ENCODE peak calls at places on chromosome 7, in ten cellular contexts. One of them, this sample, is unnamed.

GRCh38 chr7:158606671-158607424 is 19.2 kb upstream of the PTPRN2 start:
- DNase-seq in non-pigmented ciliary epithelial cell: no peak
- DNase-seq in lower leg skin: no peak
- DNase-seq in spleen: no peak
- DNase-seq in iris pigment epithelial cell: no peak
- DNase-seq in hypothalamus: no peak
- DNase-seq in psoas muscle: no peak
- DNase-seq in HCT116: no peak
- DNase-seq in Right ventricle myocardium inferior: no peak
- DNase-seq in SHP77 treated with DMSO at 0.1 percent for 48 hours: no peak
- DNase-seq in this sample: no peak

GRCh38 chr7:16727736-16728135 is 25.8 kb upstream of the TSPAN13 start:
- DNase-seq in non-pigmented ciliary epithelial cell: no peak
- DNase-seq in iris pigment epithelial cell: peak
- DNase-seq in Right ventricle myocardium inferior: no peak
- DNase-seq in HCT116: no peak
- DNase-seq in psoas muscle: no peak
- DNase-seq in SHP77 treated with DMSO at 0.1 percent for 48 hours: no peak
- DNase-seq in lower leg skin: no peak
- DNase-seq in spleen: no peak
- DNase-seq in hypothalamus: no peak
- DNase-seq in this sample: no peak

GRCh38 chr7:26705567-26705966 is 158.8 kb downstream of the SKAP2 start:
- DNase-seq in spleen: no peak
- DNase-seq in hypothalamus: no peak
- DNase-seq in psoas muscle: no peak
- DNase-seq in lower leg skin: no peak
- DNase-seq in iris pigment epithelial cell: peak
- DNase-seq in HCT116: no peak
- DNase-seq in non-pigmented ciliary epithelial cell: peak
- DNase-seq in Right ventricle myocardium inferior: no peak
- DNase-seq in SHP77 treated with DMSO at 0.1 percent for 48 hours: peak
- DNase-seq in this sample: no peak

GRCh38 chr7:15508258-15508657 is 53.6 kb downstream of the AGMO start:
- DNase-seq in SHP77 treated with DMSO at 0.1 percent for 48 hours: no peak
- DNase-seq in lower leg skin: no peak
- DNase-seq in Right ventricle myocardium inferior: no peak
- DNase-seq in non-pigmented ciliary epithelial cell: peak
- DNase-seq in psoas muscle: no peak
- DNase-seq in spleen: no peak
- DNase-seq in hypothalamus: no peak
- DNase-seq in HCT116: no peak
- DNase-seq in iris pigment epithelial cell: peak
- DNase-seq in this sample: no peak

GRCh38 chr7:29337628-29338116 is 143.1 kb downstream of the CHN2 start:
- DNase-seq in lower leg skin: no peak
- DNase-seq in psoas muscle: no peak
- DNase-seq in SHP77 treated with DMSO at 0.1 percent for 48 hours: no peak
- DNase-seq in Right ventricle myocardium inferior: no peak
- DNase-seq in hypothalamus: no peak
- DNase-seq in iris pigment epithelial cell: no peak
- DNase-seq in HCT116: no peak
- DNase-seq in non-pigmented ciliary epithelial cell: no peak
- DNase-seq in spleen: no peak
- DNase-seq in this sample: no peak

GRCh38 chr7:71221049-71221448 is 89.1 kb downstream of the GALNT17 start:
- DNase-seq in non-pigmented ciliary epithelial cell: no peak
- DNase-seq in lower leg skin: no peak
- DNase-seq in hypothalamus: no peak
- DNase-seq in Right ventricle myocardium inferior: no peak
- DNase-seq in SHP77 treated with DMSO at 0.1 percent for 48 hours: no peak
- DNase-seq in iris pigment epithelial cell: no peak
- DNase-seq in HCT116: no peak
- DNase-seq in psoas muscle: no peak
- DNase-seq in spleen: no peak
- DNase-seq in this sample: no peak

GRCh38 chr7:70696139-70696782 is 435.7 kb upstream of the GALNT17 start:
- DNase-seq in lower leg skin: no peak
- DNase-seq in HCT116: no peak
- DNase-seq in SHP77 treated with DMSO at 0.1 percent for 48 hours: no peak
- DNase-seq in non-pigmented ciliary epithelial cell: no peak
- DNase-seq in spleen: no peak
- DNase-seq in iris pigment epithelial cell: peak
- DNase-seq in psoas muscle: no peak
- DNase-seq in hypothalamus: no peak
- DNase-seq in Right ventricle myocardium inferior: no peak
- DNase-seq in this sample: no peak

GRCh38 chr7:139431459-139431858 is 52.0 kb downstream of the KLRG2 start:
- DNase-seq in spleen: no peak
- DNase-seq in Right ventricle myocardium inferior: no peak
- DNase-seq in hypothalamus: no peak
- DNase-seq in non-pigmented ciliary epithelial cell: no peak
- DNase-seq in lower leg skin: no peak
- DNase-seq in psoas muscle: no peak
- DNase-seq in SHP77 treated with DMSO at 0.1 percent for 48 hours: no peak
- DNase-seq in HCT116: no peak
- DNase-seq in iris pigment epithelial cell: peak
- DNase-seq in this sample: no peak

GRCh38 chr7:13031481-13031880 is 344.0 kb downstream of the ARL4A start:
- DNase-seq in SHP77 treated with DMSO at 0.1 percent for 48 hours: no peak
- DNase-seq in iris pigment epithelial cell: peak
- DNase-seq in spleen: no peak
- DNase-seq in HCT116: no peak
- DNase-seq in Right ventricle myocardium inferior: no peak
- DNase-seq in lower leg skin: no peak
- DNase-seq in non-pigmented ciliary epithelial cell: no peak
- DNase-seq in hypothalamus: no peak
- DNase-seq in psoas muscle: no peak
- DNase-seq in this sample: no peak

GRCh38 chr7:7178081-7178480 is 4.3 kb upstream of the C1GALT1 start:
- DNase-seq in hypothalamus: no peak
- DNase-seq in HCT116: no peak
- DNase-seq in lower leg skin: no peak
- DNase-seq in SHP77 treated with DMSO at 0.1 percent for 48 hours: no peak
- DNase-seq in Right ventricle myocardium inferior: no peak
- DNase-seq in iris pigment epithelial cell: no peak
- DNase-seq in non-pigmented ciliary epithelial cell: no peak
- DNase-seq in spleen: no peak
- DNase-seq in psoas muscle: no peak
- DNase-seq in this sample: no peak

GRCh38 chr7:99679400-99680191 is at the start of gene CYP3A5:
- DNase-seq in psoas muscle: peak
- DNase-seq in spleen: no peak
- DNase-seq in SHP77 treated with DMSO at 0.1 percent for 48 hours: no peak
- DNase-seq in non-pigmented ciliary epithelial cell: no peak
- DNase-seq in iris pigment epithelial cell: no peak
- DNase-seq in Right ventricle myocardium inferior: no peak
- DNase-seq in lower leg skin: peak
- DNase-seq in HCT116: peak
- DNase-seq in hypothalamus: no peak
- DNase-seq in this sample: no peak

GRCh38 chr7:55043691-55044090 is 24.9 kb downstream of the EGFR start:
- DNase-seq in Right ventricle myocardium inferior: no peak
- DNase-seq in non-pigmented ciliary epithelial cell: no peak
- DNase-seq in hypothalamus: no peak
- DNase-seq in HCT116: no peak
- DNase-seq in spleen: no peak
- DNase-seq in SHP77 treated with DMSO at 0.1 percent for 48 hours: no peak
- DNase-seq in iris pigment epithelial cell: no peak
- DNase-seq in lower leg skin: no peak
- DNase-seq in psoas muscle: no peak
- DNase-seq in this sample: no peak

GRCh38 chr7:909358-910329 is 33.3 kb downstream of the GET4 start:
- DNase-seq in non-pigmented ciliary epithelial cell: no peak
- DNase-seq in iris pigment epithelial cell: peak
- DNase-seq in psoas muscle: peak
- DNase-seq in Right ventricle myocardium inferior: peak
- DNase-seq in SHP77 treated with DMSO at 0.1 percent for 48 hours: no peak
- DNase-seq in lower leg skin: peak
- DNase-seq in spleen: peak
- DNase-seq in HCT116: no peak
- DNase-seq in hypothalamus: no peak
- DNase-seq in this sample: no peak

GRCh38 chr7:100485514-100485913 is 1.8 kb downstream of the NYAP1 start:
- DNase-seq in non-pigmented ciliary epithelial cell: no peak
- DNase-seq in spleen: no peak
- DNase-seq in psoas muscle: no peak
- DNase-seq in hypothalamus: no peak
- DNase-seq in HCT116: no peak
- DNase-seq in SHP77 treated with DMSO at 0.1 percent for 48 hours: no peak
- DNase-seq in Right ventricle myocardium inferior: peak
- DNase-seq in lower leg skin: no peak
- DNase-seq in iris pigment epithelial cell: no peak
- DNase-seq in this sample: no peak

GRCh38 chr7:98771519-98772241 is 98.1 kb downstream of the TMEM130 start:
- DNase-seq in Right ventricle myocardium inferior: no peak
- DNase-seq in iris pigment epithelial cell: peak
- DNase-seq in hypothalamus: no peak
- DNase-seq in spleen: no peak
- DNase-seq in psoas muscle: no peak
- DNase-seq in lower leg skin: no peak
- DNase-seq in SHP77 treated with DMSO at 0.1 percent for 48 hours: no peak
- DNase-seq in non-pigmented ciliary epithelial cell: peak
- DNase-seq in HCT116: no peak
- DNase-seq in this sample: no peak

GRCh38 chr7:98913612-98914011 is 35.3 kb downstream of the TRRAP start:
- DNase-seq in lower leg skin: no peak
- DNase-seq in HCT116: no peak
- DNase-seq in hypothalamus: no peak
- DNase-seq in non-pigmented ciliary epithelial cell: peak
- DNase-seq in SHP77 treated with DMSO at 0.1 percent for 48 hours: no peak
- DNase-seq in psoas muscle: no peak
- DNase-seq in Right ventricle myocardium inferior: no peak
- DNase-seq in iris pigment epithelial cell: peak
- DNase-seq in spleen: no peak
- DNase-seq in this sample: no peak

GRCh38 chr7:78489851-78490250 is 691.3 kb downstream of the PHTF2 start:
- DNase-seq in psoas muscle: no peak
- DNase-seq in Right ventricle myocardium inferior: no peak
- DNase-seq in spleen: no peak
- DNase-seq in iris pigment epithelial cell: no peak
- DNase-seq in non-pigmented ciliary epithelial cell: no peak
- DNase-seq in SHP77 treated with DMSO at 0.1 percent for 48 hours: no peak
- DNase-seq in HCT116: no peak
- DNase-seq in lower leg skin: no peak
- DNase-seq in hypothalamus: no peak
- DNase-seq in this sample: no peak

GRCh38 chr7:41333506-41333905 is 369.4 kb downstream of the INHBA start:
- DNase-seq in Right ventricle myocardium inferior: no peak
- DNase-seq in HCT116: no peak
- DNase-seq in spleen: no peak
- DNase-seq in hypothalamus: no peak
- DNase-seq in lower leg skin: no peak
- DNase-seq in non-pigmented ciliary epithelial cell: peak
- DNase-seq in iris pigment epithelial cell: peak
- DNase-seq in psoas muscle: no peak
- DNase-seq in SHP77 treated with DMSO at 0.1 percent for 48 hours: no peak
- DNase-seq in this sample: no peak

GRCh38 chr7:73716318-73716890 is 3.1 kb downstream of the STX1A start:
- DNase-seq in spleen: no peak
- DNase-seq in lower leg skin: no peak
- DNase-seq in HCT116: no peak
- DNase-seq in psoas muscle: no peak
- DNase-seq in SHP77 treated with DMSO at 0.1 percent for 48 hours: no peak
- DNase-seq in non-pigmented ciliary epithelial cell: no peak
- DNase-seq in Right ventricle myocardium inferior: no peak
- DNase-seq in hypothalamus: no peak
- DNase-seq in iris pigment epithelial cell: no peak
- DNase-seq in this sample: no peak

GRCh38 chr7:5574770-5575269 is 151.2 kb upstream of the TNRC18 start:
- DNase-seq in hypothalamus: no peak
- DNase-seq in lower leg skin: no peak
- DNase-seq in SHP77 treated with DMSO at 0.1 percent for 48 hours: no peak
- DNase-seq in spleen: peak
- DNase-seq in non-pigmented ciliary epithelial cell: no peak
- DNase-seq in iris pigment epithelial cell: no peak
- DNase-seq in Right ventricle myocardium inferior: peak
- DNase-seq in HCT116: no peak
- DNase-seq in psoas muscle: peak
- DNase-seq in this sample: no peak

GRCh38 chr7:102287465-102288146 is 938 bp downstream of the SH2B2 start:
- DNase-seq in Right ventricle myocardium inferior: no peak
- DNase-seq in SHP77 treated with DMSO at 0.1 percent for 48 hours: no peak
- DNase-seq in iris pigment epithelial cell: no peak
- DNase-seq in spleen: peak
- DNase-seq in lower leg skin: no peak
- DNase-seq in HCT116: no peak
- DNase-seq in hypothalamus: peak
- DNase-seq in psoas muscle: no peak
- DNase-seq in non-pigmented ciliary epithelial cell: no peak
- DNase-seq in this sample: no peak

GRCh38 chr7:140463111-140463510 is 16.2 kb downstream of the MKRN1 start:
- DNase-seq in Right ventricle myocardium inferior: no peak
- DNase-seq in iris pigment epithelial cell: no peak
- DNase-seq in lower leg skin: no peak
- DNase-seq in psoas muscle: no peak
- DNase-seq in spleen: no peak
- DNase-seq in non-pigmented ciliary epithelial cell: no peak
- DNase-seq in hypothalamus: no peak
- DNase-seq in SHP77 treated with DMSO at 0.1 percent for 48 hours: no peak
- DNase-seq in HCT116: no peak
- DNase-seq in this sample: no peak

GRCh38 chr7:155953781-155954549 is 141.7 kb upstream of the SHH start:
- DNase-seq in non-pigmented ciliary epithelial cell: no peak
- DNase-seq in SHP77 treated with DMSO at 0.1 percent for 48 hours: no peak
- DNase-seq in iris pigment epithelial cell: no peak
- DNase-seq in Right ventricle myocardium inferior: no peak
- DNase-seq in HCT116: no peak
- DNase-seq in hypothalamus: no peak
- DNase-seq in spleen: no peak
- DNase-seq in psoas muscle: no peak
- DNase-seq in lower leg skin: no peak
- DNase-seq in this sample: no peak

GRCh38 chr7:27212587-27213149 is 12.8 kb upstream of the HOXA13 start:
- DNase-seq in psoas muscle: no peak
- DNase-seq in spleen: no peak
- DNase-seq in HCT116: no peak
- DNase-seq in iris pigment epithelial cell: no peak
- DNase-seq in Right ventricle myocardium inferior: no peak
- DNase-seq in hypothalamus: no peak
- DNase-seq in SHP77 treated with DMSO at 0.1 percent for 48 hours: no peak
- DNase-seq in lower leg skin: no peak
- DNase-seq in non-pigmented ciliary epithelial cell: no peak
- DNase-seq in this sample: no peak

GRCh38 chr7:2203551-2204300 is 29.0 kb downstream of the MAD1L1 start:
- DNase-seq in HCT116: no peak
- DNase-seq in lower leg skin: no peak
- DNase-seq in hypothalamus: no peak
- DNase-seq in non-pigmented ciliary epithelial cell: no peak
- DNase-seq in spleen: peak
- DNase-seq in Right ventricle myocardium inferior: peak
- DNase-seq in iris pigment epithelial cell: peak
- DNase-seq in psoas muscle: no peak
- DNase-seq in SHP77 treated with DMSO at 0.1 percent for 48 hours: no peak
- DNase-seq in this sample: no peak

GRCh38 chr7:71735961-71736556 is 604.1 kb downstream of the GALNT17 start:
- DNase-seq in spleen: no peak
- DNase-seq in lower leg skin: peak
- DNase-seq in iris pigment epithelial cell: peak
- DNase-seq in HCT116: peak
- DNase-seq in SHP77 treated with DMSO at 0.1 percent for 48 hours: no peak
- DNase-seq in non-pigmented ciliary epithelial cell: peak
- DNase-seq in psoas muscle: peak
- DNase-seq in Right ventricle myocardium inferior: no peak
- DNase-seq in hypothalamus: peak
- DNase-seq in this sample: no peak

GRCh38 chr7:128059143-128059975 is 28.1 kb upstream of the LRRC4 start:
- DNase-seq in SHP77 treated with DMSO at 0.1 percent for 48 hours: no peak
- DNase-seq in lower leg skin: no peak
- DNase-seq in psoas muscle: no peak
- DNase-seq in Right ventricle myocardium inferior: no peak
- DNase-seq in iris pigment epithelial cell: no peak
- DNase-seq in HCT116: no peak
- DNase-seq in hypothalamus: no peak
- DNase-seq in non-pigmented ciliary epithelial cell: no peak
- DNase-seq in spleen: no peak
- DNase-seq in this sample: no peak

This sample was measured in thoracic aorta.